ENCODE peak calls at places on chromosomes 3 and 15, in four cellular contexts. U, L, Y and V are unnamed samples.
A peak's percentile ranks its signal among the peaks of the same experiment; 100 is the strongest.

GRCh38 chr3:99808163-99808794 is 9.4 kb upstream of the CMSS1 start:
- DNase-seq in Y (peak; percentile 52), U (peak; percentile 63), L (no peak), V (peak; percentile 60)

GRCh38 chr3:160126046-160126445 is 99.2 kb upstream of the C3orf80 start:
- DNase-seq in L (no peak), Y (no peak), U (no peak), V (no peak)

GRCh38 chr3:39982665-39983357 is 173.4 kb downstream of the MYRIP start:
- DNase-seq in Y (no peak), L (no peak), U (no peak), V (no peak)

GRCh38 chr15:40815042-40815678 is 7.9 kb upstream of the DNAJC17 start:
- DNase-seq in Y (no peak), L (no peak), U (no peak), V (no peak)

GRCh38 chr3:179463299-179463698 is 12.0 kb upstream of the GNB4 start:
- DNase-seq in U (no peak), Y (no peak), L (no peak), V (no peak)

GRCh38 chr15:42079401-42079908 is 14.9 kb downstream of the PLA2G4D start:
- DNase-seq in L (peak; percentile 72), U (no peak), Y (no peak), V (no peak)

GRCh38 chr3:113405180-113405579 is 36.1 kb downstream of the CFAP44 start:
- DNase-seq in U (no peak), Y (no peak), L (no peak), V (no peak)

GRCh38 chr3:133441867-133442270 is 42.0 kb downstream of the BFSP2 start:
- DNase-seq in U (no peak), Y (no peak), L (no peak), V (no peak)

GRCh38 chr3:123244128-123244527 is 42.4 kb downstream of the SEC22A start:
- DNase-seq in L (no peak), U (no peak), Y (no peak), V (no peak)

GRCh38 chr15:32120577-32121465 is 90.5 kb downstream of the CHRNA7 start:
- DNase-seq in U (no peak), L (no peak), Y (no peak), V (no peak)

GRCh38 chr15:82979726-82980125 is 6.3 kb upstream of the RAMAC start:
- DNase-seq in U (no peak), Y (no peak), L (no peak), V (no peak)

GRCh38 chr15:60243769-60244168 is 154.0 kb downstream of the ANXA2 start:
- DNase-seq in L (no peak), Y (no peak), U (no peak), V (no peak)

GRCh38 chr15:48858401-48858800 is 19.5 kb upstream of the EID1 start:
- DNase-seq in Y (no peak), L (no peak), U (no peak), V (no peak)

GRCh38 chr3:107745354-107745753 is 222.6 kb downstream of the BBX start:
- DNase-seq in L (no peak), Y (no peak), U (no peak), V (peak; percentile 27)

GRCh38 chr15:100824211-100824610 is 55.4 kb upstream of the ALDH1A3 start:
- DNase-seq in Y (no peak), L (no peak), U (no peak), V (no peak)

GRCh38 chr15:69478259-69478687 is 25.7 kb downstream of the RPLP1 start:
- DNase-seq in Y (peak; percentile 86), L (no peak), U (peak; percentile 75), V (peak; percentile 89)

GRCh38 chr3:186307594-186307993 is 54.4 kb downstream of the DGKG start:
- DNase-seq in U (peak; percentile 47), Y (peak; percentile 61), L (no peak), V (no peak)

GRCh38 chr3:174242311-174243041 is 616.7 kb upstream of the NAALADL2 start:
- DNase-seq in U (no peak), Y (no peak), L (no peak), V (no peak)

GRCh38 chr15:75663931-75664421 is 16.3 kb downstream of the SNX33 start:
- DNase-seq in U (no peak), Y (no peak), L (no peak), V (no peak)

GRCh38 chr3:119033393-119034255 is 1.0 kb downstream of the IGSF11 start:
- DNase-seq in U (no peak), L (no peak), Y (no peak), V (no peak)

GRCh38 chr3:136277634-136278033 is 27.5 kb downstream of the PCCB start:
- DNase-seq in U (no peak), L (no peak), Y (no peak), V (no peak)

GRCh38 chr3:121463745-121464144 is 82.0 kb downstream of the POLQ start:
- DNase-seq in Y (no peak), L (no peak), U (no peak), V (no peak)

GRCh38 chr15:83446904-83447708 is at the start of gene SH3GL3:
- DNase-seq in L (peak; percentile 94), U (peak; percentile 76), Y (peak; percentile 91), V (peak; percentile 86)

GRCh38 chr15:38547255-38547997 is 17.2 kb downstream of the RASGRP1 start:
- DNase-seq in Y (no peak), L (no peak), U (no peak), V (no peak)
- TF ChIP-seq CTCF in Y (no peak), L (no peak), U (no peak), V (no peak)

GRCh38 chr3:50356553-50356952 is 2.8 kb downstream of the TMEM115 start:
- DNase-seq in L (no peak), Y (no peak), U (no peak), V (no peak)

GRCh38 chr3:50354850-50355249 is 4.2 kb downstream of the CYB561D2 start:
- DNase-seq in U (no peak), L (no peak), Y (no peak), V (no peak)

GRCh38 chr3:50358355-50358926 is 880 bp downstream of the TMEM115 start:
- DNase-seq in L (no peak), Y (no peak), U (no peak), V (no peak)

GRCh38 chr3:50354186-50354764 is 3.6 kb downstream of the CYB561D2 start:
- DNase-seq in U (no peak), L (no peak), Y (no peak), V (no peak)

GRCh38 chr3:50355829-50356552 is 3.3 kb downstream of the TMEM115 start:
- DNase-seq in U (no peak), Y (no peak), L (no peak), V (no peak)
- TF ChIP-seq CTCF in U (no peak), Y (no peak), L (no peak), V (no peak)

GRCh38 chr3:66748175-66748876 is 247.5 kb upstream of the LRIG1 start:
- DNase-seq in L (no peak), U (no peak), Y (no peak), V (no peak)

GRCh38 chr3:66744986-66745385 is 244.2 kb upstream of the LRIG1 start:
- DNase-seq in Y (no peak), L (no peak), U (no peak), V (no peak)

GRCh38 chr3:66744521-66744920 is 243.7 kb upstream of the LRIG1 start:
- DNase-seq in U (no peak), Y (no peak), L (no peak), V (no peak)

GRCh38 chr3:66747251-66747650 is 246.4 kb upstream of the LRIG1 start:
- DNase-seq in U (no peak), Y (no peak), L (no peak), V (peak; percentile 40)

DNA sequence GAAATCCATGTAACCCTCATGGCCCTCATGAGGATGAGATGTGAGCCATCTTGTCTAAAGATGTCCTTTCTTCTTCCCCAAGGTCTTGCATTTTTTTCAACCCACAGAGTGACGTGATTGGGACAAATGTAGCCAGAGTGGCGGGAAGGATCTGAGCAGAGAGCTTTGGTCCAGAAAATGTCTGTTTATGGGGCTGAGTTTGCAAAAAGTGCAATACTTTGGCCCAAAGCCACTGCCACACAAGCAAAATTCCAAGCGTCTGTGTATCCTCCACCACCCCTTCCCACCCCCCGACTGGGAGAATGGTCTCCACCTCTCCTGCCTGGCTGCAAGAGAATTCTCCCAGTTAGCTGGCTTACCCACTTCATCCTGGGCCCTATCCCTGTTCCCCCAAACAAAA is 246.9 kb upstream of the LRIG1 start:
- DNase-seq in L (peak; percentile 72), U (no peak), Y (no peak), V (no peak)
- TF ChIP-seq CTCF in L (no peak), U (no peak), Y (no peak), V (no peak)

DNA sequence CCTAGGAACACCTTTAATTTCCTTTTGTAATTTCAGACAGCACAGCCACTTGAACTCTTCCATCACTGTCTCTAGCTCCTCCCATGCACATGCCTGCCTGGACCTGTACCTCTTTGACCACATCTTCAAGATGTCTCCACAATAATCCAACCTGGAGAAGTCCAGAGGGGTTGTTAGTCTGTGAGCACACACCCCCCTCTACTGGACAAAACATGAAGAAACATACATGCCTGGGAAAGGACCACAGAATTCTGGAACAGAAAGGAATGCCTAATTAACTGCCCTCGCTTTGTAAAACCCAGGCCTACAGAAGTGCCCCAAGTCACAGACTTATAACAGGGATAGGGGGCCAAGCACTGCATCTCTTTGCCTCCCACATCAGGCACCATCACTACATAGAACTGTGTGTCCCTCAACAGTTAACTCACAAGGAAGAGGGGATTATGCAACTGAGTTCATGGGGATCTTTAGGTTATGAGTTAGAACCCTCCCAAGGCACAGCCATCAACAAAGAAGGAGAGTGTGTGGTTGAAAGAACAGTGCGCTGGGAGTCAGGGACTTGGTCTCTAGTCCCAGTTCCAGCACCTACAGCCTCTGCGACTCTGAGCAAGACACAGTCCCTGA is 61.7 kb downstream of the FMN1 start:
- DNase-seq in U (peak; percentile 16), L (no peak), Y (peak; percentile 46), V (no peak)
- TF ChIP-seq CTCF in U (peak; percentile 80), L (no peak), Y (peak; percentile 70), V (peak; percentile 51)

GRCh38 chr3:11154036-11154952 is at the start of gene HRH1:
- DNase-seq in L (no peak), U (no peak), Y (peak; percentile 69), V (peak; percentile 40)

GRCh38 chr3:11156026-11156410 is 1.7 kb downstream of the HRH1 start:
- DNase-seq in Y (no peak), L (no peak), U (no peak), V (no peak)

GRCh38 chr3:11157406-11157805 is 3.1 kb downstream of the HRH1 start:
- DNase-seq in L (no peak), Y (no peak), U (no peak), V (no peak)

GRCh38 chr3:11154953-11155325 is 646 bp downstream of the HRH1 start:
- DNase-seq in Y (peak; percentile 20), U (no peak), L (no peak), V (no peak)

DNA sequence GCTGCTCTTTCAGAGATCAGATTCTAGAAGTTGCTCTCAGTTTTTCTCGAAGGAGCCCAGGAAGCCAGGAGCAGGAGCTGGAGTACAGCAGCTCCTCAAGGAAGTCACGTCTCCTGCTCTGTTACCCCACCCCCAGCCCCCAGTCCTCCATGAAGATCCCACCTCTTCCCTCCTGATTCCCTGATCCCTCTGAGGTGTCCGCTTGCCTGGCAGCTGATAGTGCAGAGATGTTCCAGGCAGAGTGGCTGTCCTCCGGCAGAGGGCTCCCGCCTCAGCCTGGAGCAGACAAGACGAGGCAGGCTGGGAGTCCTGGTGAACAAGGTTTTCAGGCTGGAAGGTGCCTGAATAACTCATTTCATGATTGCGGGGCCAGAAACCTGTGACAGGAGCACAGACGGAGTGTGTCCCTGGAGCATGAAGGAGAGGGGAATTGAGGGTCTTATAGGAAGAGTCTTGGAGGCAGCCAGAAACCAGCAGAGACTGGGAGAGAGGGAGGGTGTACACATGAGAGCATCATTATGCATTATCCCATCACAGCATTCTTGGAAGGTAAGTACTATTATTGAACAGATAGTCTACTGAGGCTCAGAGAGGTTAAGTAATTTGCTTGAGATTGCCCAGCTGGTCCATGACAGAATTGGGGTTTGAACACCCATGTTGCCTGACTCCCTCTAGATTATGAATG is 1.2 kb downstream of the HRH1 start:
- DNase-seq in L (peak; percentile 94), U (peak; percentile 47), Y (peak; percentile 70), V (peak; percentile 76)
- TF ChIP-seq CTCF in L (no peak), U (peak; percentile 72), Y (peak; percentile 59), V (peak; percentile 30)